ENCODE peak calls at places on chromosome 5, in four cellular contexts. Y is fibroblast of pulmonary artery, V is cardiac fibroblast, K is GM12878. E is an unnamed sample.

GRCh38 chr5:66959668-66960067 is 236.9 kb downstream of the CD180 start:
- DNase-seq in K (no peak), Y (no peak), V (peak), E (no peak)

GRCh38 chr5:109324941-109325340 is 84.8 kb downstream of the PJA2 start:
- DNase-seq in V (peak), K (no peak), Y (peak), E (no peak)

GRCh38 chr5:17315710-17316221 is 98.3 kb downstream of the BASP1 start:
- DNase-seq in V (peak), K (no peak), Y (peak), E (no peak)

GRCh38 chr5:72308853-72309191 is 11.2 kb downstream of the MRPS27 start:
- DNase-seq in Y (no peak), V (no peak), K (no peak), E (no peak)

GRCh38 chr5:138491669-138492551 is 26.6 kb downstream of the EGR1 start:
- DNase-seq in K (peak), Y (peak), V (peak), E (peak)

GRCh38 chr5:177557041-177557647 is 2.8 kb upstream of the FAM193B start:
- DNase-seq in K (no peak), V (no peak), Y (no peak), E (no peak)

GRCh38 chr5:72767289-72768010 is 49.0 kb upstream of the TNPO1 start:
- DNase-seq in Y (no peak), V (peak), K (no peak), E (no peak)

GRCh38 chr5:75601996-75602395 is 9.3 kb upstream of the ANKDD1B start:
- DNase-seq in Y (no peak), K (no peak), V (no peak), E (no peak)

GRCh38 chr5:1503301-1504243 is 20.2 kb downstream of the LPCAT1 start:
- DNase-seq in V (peak), K (no peak), Y (peak), E (no peak)

GRCh38 chr5:42360061-42360460 is 63.2 kb upstream of the GHR start:
- DNase-seq in V (peak), K (no peak), Y (peak), E (no peak)

GRCh38 chr5:173677125-173677672 is 60.7 kb upstream of the BOD1 start:
- DNase-seq in K (no peak), V (no peak), Y (no peak), E (no peak)

GRCh38 chr5:171808951-171809350 is 23.3 kb downstream of the SMIM23 start:
- DNase-seq in Y (no peak), K (no peak), V (peak), E (no peak)

GRCh38 chr5:180070726-180071417 is 687 bp downstream of the RNF130 start:
- DNase-seq in Y (peak), V (peak), K (no peak), E (peak)

GRCh38 chr5:141234109-141234508 is 11.0 kb downstream of the PCDHB14 start:
- DNase-seq in V (peak), Y (peak), K (no peak), E (no peak)
- TF ChIP-seq CTCF in V (peak), Y (peak), K (no peak), E (no peak)

GRCh38 chr5:160129841-160130240 is 10.6 kb upstream of the PWWP2A start:
- DNase-seq in K (no peak), V (peak), Y (no peak), E (no peak)

GRCh38 chr5:160134332-160134731 is 15.1 kb upstream of the PWWP2A start:
- DNase-seq in V (no peak), K (no peak), Y (no peak), E (no peak)

GRCh38 chr5:160133071-160133917 is 14.0 kb upstream of the PWWP2A start:
- DNase-seq in Y (peak), V (peak), K (no peak), E (peak)

GRCh38 chr5:160128632-160129031 is 9.4 kb upstream of the PWWP2A start:
- DNase-seq in K (no peak), V (no peak), Y (no peak), E (no peak)

GRCh38 chr5:160133918-160134304 is 14.7 kb upstream of the PWWP2A start:
- DNase-seq in V (no peak), Y (no peak), K (no peak), E (no peak)
- TF ChIP-seq CTCF in V (no peak), Y (no peak), K (no peak), E (no peak)

GRCh38 chr5:168339151-168340140 is 48.0 kb downstream of the WWC1 start:
- DNase-seq in Y (no peak), V (no peak), K (no peak), E (no peak)
- TF ChIP-seq CTCF in Y (peak), V (no peak), K (no peak), E (no peak)

GRCh38 chr5:141849371-141850182 is 28.6 kb downstream of the PCDH1 start:
- DNase-seq in V (peak), Y (peak), K (no peak), E (peak)
- TF ChIP-seq CTCF in V (no peak), Y (no peak), K (no peak), E (peak)

GRCh38 chr5:104800440-104801048 is 1238.0 kb upstream of the NUDT12 start:
- DNase-seq in K (no peak), Y (no peak), V (no peak), E (no peak)
- TF ChIP-seq CTCF in K (peak), Y (peak), V (peak), E (peak)

DNA sequence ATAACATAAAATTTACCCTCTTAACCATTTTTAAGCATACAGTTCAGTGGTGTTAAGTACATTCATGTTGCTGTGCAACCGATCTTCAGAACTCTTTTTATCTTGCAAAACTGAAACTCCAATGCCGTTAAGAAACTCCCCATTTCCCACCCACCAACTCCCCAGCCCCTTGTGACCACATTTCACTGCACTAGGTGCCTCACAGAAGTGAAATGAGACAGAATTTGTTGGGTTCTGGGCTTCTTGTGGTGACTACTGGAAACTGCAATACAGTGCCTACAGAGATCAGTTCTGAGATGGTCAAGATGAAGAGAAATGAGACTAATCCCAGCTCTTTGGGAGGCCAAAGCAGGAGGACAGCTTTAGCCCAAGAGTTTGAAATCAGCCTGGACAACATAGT is 202.1 kb upstream of the SLC30A5 start:
- DNase-seq in V (no peak), K (peak), Y (no peak), E (no peak)
- TF ChIP-seq CTCF in V (no peak), K (no peak), Y (no peak), E (no peak)

GRCh38 chr5:27124590-27124989 is 86.2 kb upstream of the CDH9 start:
- DNase-seq in K (no peak), V (peak), Y (peak), E (peak)
- TF ChIP-seq CTCF in K (no peak), V (peak), Y (peak), E (peak)

GRCh38 chr5:153711755-153712154 is 221.3 kb downstream of the GRIA1 start:
- DNase-seq in Y (peak), V (peak), K (no peak), E (no peak)
- TF ChIP-seq CTCF in Y (peak), V (peak), K (no peak), E (no peak)

GRCh38 chr5:141223112-141223783 is at the start of gene PCDHB14:
- DNase-seq in Y (peak), K (no peak), V (peak), E (no peak)
- TF ChIP-seq CTCF in Y (peak), K (no peak), V (peak), E (peak)

E was measured in neural crest cell.